ENCODE peak calls at places on chromosome 13, in eight cellular contexts. N is cardiac fibroblast, G is tibial artery, E is thoracic aorta, H is spleen, S is HCT116, T is lower lobe of right lung, J is uterus. A is an unnamed sample.

GRCh38 chr13:108681986-108682562 is 52.7 kb downstream of the MYO16 start:
- DNase-seq in E (no peak), J (no peak), H (no peak), N (no peak), G (no peak), T (no peak), S (no peak), A (no peak)

GRCh38 chr13:28558126-28558525 is 63.2 kb upstream of the FLT1 start:
- DNase-seq in T (no peak), J (no peak), E (no peak), S (no peak), G (no peak), N (peak), H (no peak), A (no peak)

GRCh38 chr13:74174810-74175209 is 40.6 kb upstream of the KLF12 start:
- DNase-seq in S (no peak), H (no peak), G (no peak), N (no peak), T (no peak), E (no peak), J (no peak), A (no peak)

GRCh38 chr13:80141114-80141849 is 199.6 kb downstream of the SPRY2 start:
- DNase-seq in N (peak), S (no peak), T (no peak), J (peak), G (peak), H (no peak), E (peak), A (no peak)

GRCh38 chr13:24632382-24633121 is 47.7 kb upstream of the ATP12A start:
- DNase-seq in H (no peak), J (no peak), T (no peak), E (no peak), G (no peak), S (no peak), N (no peak), A (no peak)

GRCh38 chr13:31909889-31910551 is 121.6 kb upstream of the FRY start:
- DNase-seq in N (peak), T (no peak), E (no peak), G (no peak), S (peak), H (no peak), J (peak), A (peak)

GRCh38 chr13:109773276-109773675 is 13.1 kb downstream of the IRS2 start:
- DNase-seq in N (no peak), S (no peak), H (no peak), J (no peak), E (no peak), T (no peak), G (no peak), A (no peak)

GRCh38 chr13:28679628-28680027 is 20.7 kb downstream of the POMP start:
- DNase-seq in G (no peak), N (peak), E (no peak), J (no peak), T (no peak), S (no peak), H (no peak), A (no peak)

GRCh38 chr13:23357349-23357748 is 76.2 kb downstream of the SACS start:
- DNase-seq in G (no peak), H (no peak), N (peak), S (no peak), J (no peak), T (no peak), E (no peak), A (no peak)

GRCh38 chr13:33509642-33510229 is 224.2 kb upstream of the STARD13 start:
- DNase-seq in G (peak), S (no peak), H (peak), N (peak), E (no peak), T (no peak), J (peak), A (no peak)

GRCh38 chr13:51542358-51542972 is 41.8 kb upstream of the WDFY2 start:
- DNase-seq in E (no peak), G (no peak), T (no peak), J (no peak), S (no peak), N (peak), H (no peak), A (no peak)

GRCh38 chr13:25691654-25692053 is 319.9 kb downstream of the ATP8A2 start:
- DNase-seq in T (no peak), G (no peak), J (no peak), E (no peak), N (no peak), H (no peak), S (no peak), A (no peak)

GRCh38 chr13:113049521-113049941 is 56.1 kb upstream of the F7 start:
- DNase-seq in H (peak), N (no peak), G (peak), J (no peak), T (peak), S (no peak), E (no peak), A (no peak)

GRCh38 chr13:45063261-45063870 is 56.9 kb upstream of the GTF2F2 start:
- DNase-seq in E (no peak), N (peak), H (no peak), T (no peak), S (no peak), G (no peak), J (no peak), A (no peak)

GRCh38 chr13:109756778-109757177 is 29.6 kb downstream of the IRS2 start:
- DNase-seq in S (no peak), N (no peak), J (no peak), H (no peak), G (no peak), E (no peak), T (no peak), A (no peak)

GRCh38 chr13:62524061-62524460 is 1108.4 kb upstream of the PCDH20 start:
- DNase-seq in J (no peak), T (no peak), E (no peak), S (no peak), G (no peak), N (no peak), H (no peak), A (no peak)

GRCh38 chr13:30078059-30078458 is 227.6 kb upstream of the UBL3 start:
- DNase-seq in E (no peak), N (no peak), G (no peak), H (no peak), T (no peak), J (no peak), S (no peak), A (no peak)

GRCh38 chr13:44299142-44299541 is 74.5 kb upstream of the SERP2 start:
- DNase-seq in G (no peak), E (no peak), J (no peak), S (no peak), H (no peak), T (no peak), N (no peak), A (no peak)

GRCh38 chr13:95404141-95404882 is 103.1 kb upstream of the ABCC4 start:
- DNase-seq in N (peak), H (peak), S (peak), T (peak), J (peak), E (peak), G (peak), A (peak)

GRCh38 chr13:73608157-73608516 is 526.1 kb downstream of the KLF12 start:
- DNase-seq in S (no peak), T (no peak), J (no peak), E (no peak), G (no peak), N (no peak), H (no peak), A (no peak)

GRCh38 chr13:85549819-85550218 is 249.4 kb downstream of the SLITRK6 start:
- DNase-seq in H (no peak), G (no peak), N (no peak), S (no peak), T (no peak), J (no peak), E (no peak), A (no peak)

GRCh38 chr13:67408823-67409222 is 178.7 kb upstream of the PCDH9 start:
- DNase-seq in N (peak), G (no peak), H (no peak), E (no peak), J (no peak), S (no peak), T (peak), A (no peak)

GRCh38 chr13:79451500-79451962 is 29.4 kb upstream of the NDFIP2 start:
- DNase-seq in S (no peak), H (peak), N (peak), G (no peak), E (no peak), J (no peak), T (peak), A (no peak)

GRCh38 chr13:113774177-113775107 is 15.4 kb downstream of the TMEM255B start:
- DNase-seq in N (peak), E (no peak), G (no peak), H (no peak), T (no peak), J (no peak), S (no peak), A (no peak)

GRCh38 chr13:21326155-21327030 is 132.7 kb downstream of the ZDHHC20 start:
- DNase-seq in G (no peak), S (no peak), T (no peak), N (peak), J (peak), E (no peak), H (peak), A (no peak)
- H3K4me3 ChIP-seq in G (no peak), S (no peak), T (peak), N (peak), J (peak), E (peak), H (peak), A (no peak)

DNA sequence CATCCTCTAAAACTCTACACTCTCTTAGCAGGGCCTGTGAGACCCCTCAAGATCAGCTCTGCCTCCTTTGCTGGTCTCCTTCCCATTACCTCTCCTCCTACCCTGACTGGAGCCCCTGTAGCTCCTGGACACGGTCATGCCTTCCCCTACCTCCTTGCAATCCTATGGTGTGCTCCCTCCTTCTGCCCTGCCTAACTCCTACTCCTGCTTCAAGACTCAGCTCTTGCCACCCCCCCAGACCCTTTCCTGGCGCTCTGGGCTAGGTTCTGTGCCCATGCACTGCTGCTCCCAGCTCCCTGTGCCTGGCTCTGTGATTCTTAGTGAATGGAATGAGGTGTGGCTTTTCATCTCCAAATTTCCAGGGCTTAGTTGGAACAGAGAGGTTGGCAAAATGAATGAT is 28.0 kb upstream of the TPTE2 start:
- DNase-seq in T (no peak), J (no peak), S (no peak), H (no peak), G (no peak), N (no peak), E (no peak), A (no peak)
- TF ChIP-seq CTCF in T (no peak), J (no peak), S (no peak), H (no peak), G (no peak), N (no peak), E (no peak), A (no peak)

GRCh38 chr13:98585946-98586345 is 9.0 kb upstream of the STK24 start:
- DNase-seq in G (no peak), N (no peak), T (no peak), H (no peak), J (no peak), E (no peak), S (no peak), A (no peak)

GRCh38 chr13:98586400-98587144 is 9.7 kb upstream of the STK24 start:
- DNase-seq in N (no peak), J (no peak), T (no peak), S (no peak), H (no peak), G (no peak), E (no peak), A (no peak)

GRCh38 chr13:98582947-98583346 is 6.0 kb upstream of the STK24 start:
- DNase-seq in S (no peak), T (no peak), H (no peak), E (no peak), N (no peak), J (no peak), G (no peak), A (no peak)

GRCh38 chr13:98584668-98585397 is 7.9 kb upstream of the STK24 start:
- DNase-seq in E (no peak), G (no peak), J (no peak), T (no peak), H (no peak), N (peak), S (no peak), A (no peak)

GRCh38 chr13:98585398-98585754 is 8.5 kb upstream of the STK24 start:
- DNase-seq in H (no peak), S (no peak), N (no peak), E (no peak), T (no peak), G (no peak), J (no peak), A (no peak)
- H3K4me3 ChIP-seq in H (no peak), S (no peak), N (no peak), E (no peak), T (no peak), G (no peak), J (no peak), A (no peak)

GRCh38 chr13:75214846-75215245 is 267.1 kb downstream of the TBC1D4 start:
- DNase-seq in T (no peak), E (no peak), N (no peak), H (no peak), G (no peak), S (no peak), J (no peak), A (no peak)

GRCh38 chr13:75220238-75220542 is 261.8 kb downstream of the TBC1D4 start:
- DNase-seq in H (no peak), G (no peak), E (no peak), J (no peak), S (no peak), T (no peak), N (no peak), A (no peak)

GRCh38 chr13:75222031-75222430 is 259.9 kb downstream of the TBC1D4 start:
- DNase-seq in E (no peak), H (no peak), J (no peak), S (no peak), G (peak), T (no peak), N (peak), A (no peak)

GRCh38 chr13:75219479-75220237 is 262.3 kb downstream of the TBC1D4 start:
- DNase-seq in G (peak), J (peak), N (peak), H (peak), E (peak), S (peak), T (peak), A (no peak)

GRCh38 chr13:75217949-75218348 is 264.0 kb downstream of the TBC1D4 start:
- DNase-seq in G (no peak), T (no peak), S (no peak), J (no peak), H (no peak), N (peak), E (no peak), A (no peak)
- TF ChIP-seq CTCF in G (no peak), T (no peak), S (no peak), J (no peak), H (no peak), N (no peak), E (no peak), A (peak)

DNA sequence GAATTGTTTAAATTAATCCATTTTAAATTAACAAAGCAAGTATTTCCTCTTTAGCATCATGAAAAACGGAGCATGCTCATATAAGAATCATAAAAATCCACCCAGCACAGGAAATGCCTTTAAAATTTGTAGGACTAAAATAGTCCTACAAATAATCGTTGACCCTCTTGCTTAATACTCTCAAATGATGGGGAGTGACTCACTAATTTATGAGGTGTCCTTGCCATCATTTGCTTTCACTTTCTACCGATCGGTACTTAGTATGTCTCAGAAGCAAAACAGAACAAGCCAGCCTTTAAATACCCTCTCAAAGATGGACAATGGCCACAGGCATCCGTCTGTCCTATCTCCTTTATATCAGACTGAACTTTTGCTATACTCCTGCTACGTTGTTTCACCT is 97.2 kb downstream of the SUCLA2 start:
- DNase-seq in J (no peak), G (no peak), T (no peak), H (no peak), E (no peak), N (peak), S (no peak), A (no peak)
- H3K4me3 ChIP-seq in J (peak), G (peak), T (peak), H (peak), E (peak), N (no peak), S (no peak), A (no peak)